ENCODE peak calls at places on chromosomes 4 and X, in five cellular contexts. W is uterus, K is aorta, M is trophoblast cell, Z is tibial nerve. E is an unnamed sample. For H3K4me1, the result is how much of the 10 kb centered on the place peaks cover.

GRCh38 chr4:139734875-139735380 is 69.3 kb downstream of the MGST2 start:
- DNase-seq in W (peak), K (peak), M (peak), Z (peak), E (peak)

GRCh38 chr4:95106408-95106928 is 348.7 kb downstream of the BMPR1B start:
- DNase-seq in W (no peak), K (no peak), M (no peak), Z (no peak), E (no peak)

GRCh38 chrX:71652405-71652804 is 14.9 kb upstream of the LOC101059915 start:
- DNase-seq in W (no peak), K (no peak), M (peak), Z (peak), E (peak)

GRCh38 chr4:175127314-175127713 is 209.2 kb downstream of the ADAM29 start:
- DNase-seq in W (no peak), K (no peak), M (no peak), Z (no peak), E (no peak)

GRCh38 chr4:123398803-123399637 is 2.4 kb downstream of the SPRY1 start:
- DNase-seq in W (peak), K (peak), M (peak), Z (peak), E (peak)

GRCh38 chrX:135438734-135439043 is 16.9 kb downstream of the SMIM10L2A start:
- DNase-seq in W (peak), K (no peak), M (no peak), Z (no peak), E (no peak)

GRCh38 chr4:108700358-108700757 is 50.0 kb downstream of the OSTC start:
- DNase-seq in W (no peak), K (no peak), M (no peak), Z (no peak), E (no peak)

GRCh38 chr4:42399393-42399792 is 2.1 kb downstream of the SHISA3 start:
- DNase-seq in W (no peak), K (no peak), M (no peak), Z (no peak), E (no peak)

GRCh38 chr4:144817081-144817480 is 171.1 kb downstream of the HHIP start:
- DNase-seq in W (no peak), K (no peak), M (no peak), Z (no peak), E (no peak)

GRCh38 chrX:119042996-119043395 is 29.8 kb upstream of the CT47C1 start:
- DNase-seq in W (no peak), K (no peak), M (peak), Z (no peak), E (no peak)

GRCh38 chr4:14810568-14810967 is 191.7 kb upstream of the CPEB2 start:
- DNase-seq in W (no peak), K (no peak), M (peak), Z (no peak), E (no peak)

GRCh38 chrX:134803551-134804183 is 145.4 kb upstream of the PLAC1 start:
- DNase-seq in W (no peak), K (no peak), M (no peak), Z (no peak), E (no peak)

GRCh38 chrX:3154386-3154991 is 113.2 kb downstream of the ARSF start:
- DNase-seq in W (no peak), K (no peak), M (no peak), Z (no peak), E (no peak)

GRCh38 chr4:648579-649292 is 23.4 kb downstream of the PDE6B start:
- DNase-seq in W (no peak), K (no peak), M (no peak), Z (no peak), E (no peak)

GRCh38 chrX:46375831-46376230 is 169.4 kb downstream of the ZNF674 start:
- DNase-seq in W (no peak), K (no peak), M (no peak), Z (no peak), E (no peak)

GRCh38 chr4:9685692-9686091 is 95.7 kb upstream of the DRD5 start:
- DNase-seq in W (no peak), K (no peak), M (no peak), Z (no peak), E (no peak)

GRCh38 chr4:15063341-15063740 is 61.1 kb downstream of the CPEB2 start:
- DNase-seq in W (no peak), K (no peak), M (no peak), Z (no peak), E (no peak)

GRCh38 chr4:181007751-181008150 is 1235.5 kb upstream of the TENM3 start:
- DNase-seq in W (no peak), K (no peak), M (no peak), Z (no peak), E (no peak)

GRCh38 chr4:44704673-44705072 is 21.7 kb downstream of the GNPDA2 start:
- DNase-seq in W (no peak), K (no peak), M (no peak), Z (no peak), E (no peak)
- H3K4me1 ChIP-seq in W (under half), K (under half), M (under half), Z (under half), E (under half)

GRCh38 chrX:16946361-16946964 is at the start of gene REPS2:
- DNase-seq in W (peak), K (peak), M (peak), Z (peak), E (peak)
- H3K27ac ChIP-seq in W (peak), K (no peak), M (no peak), Z (no peak), E (no peak)

GRCh38 chr4:38671594-38671943 is 7.6 kb downstream of the KLF3 start:
- DNase-seq in W (no peak), K (no peak), M (no peak), Z (no peak), E (no peak)
- H3K4me1 ChIP-seq in W (half or more), K (under half), M (under half), Z (half or more), E (half or more)

GRCh38 chr4:124940387-124940786 is 227.9 kb upstream of the ANKRD50 start:
- DNase-seq in W (no peak), K (no peak), M (peak), Z (peak), E (no peak)
- H3K27ac ChIP-seq in W (no peak), K (no peak), M (peak), Z (no peak), E (peak)

GRCh38 chr4:118769152-118769551 is 66.8 kb downstream of the SEC24D start:
- DNase-seq in W (no peak), K (no peak), M (no peak), Z (no peak), E (no peak)

GRCh38 chr4:118762753-118763477 is 73.0 kb downstream of the SEC24D start:
- DNase-seq in W (no peak), K (no peak), M (no peak), Z (no peak), E (no peak)

GRCh38 chr4:118767109-118767508 is 68.8 kb downstream of the SEC24D start:
- DNase-seq in W (no peak), K (no peak), M (no peak), Z (no peak), E (no peak)

GRCh38 chr4:118762146-118762545 is 73.8 kb downstream of the SEC24D start:
- DNase-seq in W (no peak), K (no peak), M (no peak), Z (no peak), E (no peak)

DNA sequence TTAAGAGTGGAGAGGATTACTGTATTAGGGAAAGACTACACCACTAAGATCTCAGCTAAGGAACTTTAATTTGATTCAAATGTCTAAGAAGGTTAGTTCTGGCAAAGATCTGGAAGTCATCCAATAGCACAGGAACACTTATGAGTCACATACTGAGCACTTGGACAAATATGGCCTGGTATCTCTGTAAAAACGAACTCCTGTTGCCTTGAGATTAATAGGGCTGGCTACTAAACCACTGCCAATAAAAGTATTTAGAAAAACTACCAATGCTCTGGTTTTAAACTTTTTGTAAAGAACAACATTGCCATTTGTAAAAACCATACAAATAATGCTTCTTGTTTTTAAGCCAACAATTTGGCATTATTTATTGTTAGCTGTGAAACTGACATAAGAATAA is 70.5 kb downstream of the SEC24D start:
- DNase-seq in W (no peak), K (no peak), M (no peak), Z (peak), E (no peak)
- H3K4me1 ChIP-seq in W (under half), K (under half), M (under half), Z (under half), E (half or more)

DNA sequence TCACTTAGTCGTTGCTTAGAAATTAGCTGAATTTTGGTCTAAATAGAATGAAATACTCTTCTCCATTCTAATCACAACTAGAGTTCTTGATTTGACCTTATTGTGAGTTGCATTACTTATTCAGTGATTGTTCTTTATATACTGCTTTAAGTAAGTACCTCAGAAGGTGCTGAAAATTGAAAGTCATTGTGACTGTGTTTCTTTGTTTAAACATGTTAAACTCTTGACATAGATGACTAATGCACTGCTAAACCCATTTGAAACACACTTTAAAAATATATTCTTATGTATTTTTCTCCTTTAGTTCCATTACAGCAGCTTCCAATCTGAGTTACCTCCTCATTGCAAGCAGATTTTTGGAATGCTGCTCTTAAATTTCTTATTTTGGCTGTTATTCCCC is 9.1 kb downstream of the TSPAN7 start:
- DNase-seq in W (no peak), K (no peak), M (no peak), Z (no peak), E (no peak)
- H3K27ac ChIP-seq in W (no peak), K (no peak), M (no peak), Z (no peak), E (no peak)

DNA sequence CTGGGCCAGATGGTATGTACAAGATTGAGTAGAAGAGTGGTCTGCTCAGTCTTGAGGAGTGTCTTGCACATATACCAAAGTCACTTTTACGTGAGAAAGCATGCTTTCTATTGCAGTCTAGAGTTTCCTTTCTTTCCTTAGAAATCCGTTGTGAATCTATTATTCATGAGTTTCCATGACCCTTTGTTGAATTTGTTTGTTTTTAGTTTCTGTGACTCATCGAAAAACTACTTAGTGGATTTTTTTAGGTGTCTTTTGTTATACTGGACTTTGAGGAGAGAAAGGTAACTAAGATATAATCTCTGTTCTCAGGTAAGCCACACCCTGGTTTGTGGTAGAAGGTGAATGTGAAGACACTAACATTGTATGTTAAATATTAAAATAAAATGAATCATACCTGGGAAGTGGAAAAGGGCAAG is 23.0 kb downstream of the GALNT7 start:
- DNase-seq in W (no peak), K (no peak), M (peak), Z (no peak), E (no peak)
- H3K4me1 ChIP-seq in W (under half), K (under half), M (under half), Z (under half), E (under half)

DNA sequence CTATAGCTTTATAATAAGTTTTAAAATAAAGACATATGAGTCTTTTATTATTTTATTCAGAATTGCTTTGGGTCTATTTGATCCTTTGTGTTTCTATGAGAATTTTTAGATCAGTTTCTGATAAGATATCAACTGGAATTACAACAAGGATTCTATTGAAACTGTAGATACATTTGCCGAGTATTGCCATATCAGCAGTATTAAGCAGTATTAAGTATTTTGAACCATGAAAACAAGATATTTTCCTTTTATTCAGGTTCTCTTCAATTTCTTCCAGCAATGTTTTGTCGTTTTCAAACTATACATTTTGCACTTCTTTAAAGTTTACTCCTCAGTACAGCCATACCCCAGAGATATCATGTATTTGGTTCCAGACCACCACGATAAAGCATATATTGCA is 598.8 kb downstream of the DACH2 start:
- DNase-seq in W (no peak), K (no peak), M (no peak), Z (no peak), E (no peak)
- H3K27ac ChIP-seq in W (no peak), K (no peak), M (no peak), Z (no peak), E (no peak)

E was measured in heart right ventricle.